ENCODE peak calls at places on chromosomes 2 and 18, in eight cellular contexts. I, R, M, V, K, B, P and Y are unnamed samples.
A peak's percentile ranks its signal among the peaks of the same experiment; 100 is the strongest.

GRCh38 chr18:33123852-33124251 is 316.7 kb downstream of the CCDC178 start:
- DNase-seq in I (no peak), R (no peak), M (no peak), V (no peak), K (no peak), B (no peak), P (no peak), Y (no peak)

GRCh38 chr2:11498543-11499034 is 32.6 kb upstream of the E2F6 start:
- DNase-seq in I (no peak), R (peak; percentile 96), M (peak; percentile 81), V (peak; percentile 19), K (no peak), B (no peak), P (no peak), Y (no peak)

GRCh38 chr2:43707255-43707654 is 31.0 kb upstream of the C1GALT1C1L start:
- DNase-seq in I (no peak), R (peak; percentile 57), M (no peak), V (no peak), K (no peak), B (no peak), P (no peak), Y (no peak)

GRCh38 chr18:39448942-39449341 is 1883.3 kb upstream of the CELF4 start:
- DNase-seq in I (no peak), R (no peak), M (no peak), V (no peak), K (no peak), B (no peak), P (no peak), Y (no peak)

GRCh38 chr18:51278045-51278649 is 80.7 kb upstream of the MEX3C start:
- DNase-seq in I (no peak), R (no peak), M (peak; percentile 35), V (peak; percentile 26), K (peak; percentile 57), B (no peak), P (peak; percentile 2), Y (no peak)

GRCh38 chr18:79361766-79362522 is 33.8 kb upstream of the NFATC1 start:
- DNase-seq in I (no peak), R (no peak), M (no peak), V (no peak), K (peak; percentile 77), B (no peak), P (peak; percentile 89), Y (peak; percentile 73)

GRCh38 chr2:190106783-190107182 is 44.3 kb upstream of the MSTN start:
- DNase-seq in I (no peak), R (no peak), M (no peak), V (no peak), K (no peak), B (no peak), P (no peak), Y (no peak)

GRCh38 chr2:68936462-68936861 is 16.2 kb downstream of the GKN2 start:
- DNase-seq in I (no peak), R (no peak), M (no peak), V (no peak), K (no peak), B (peak; percentile 77), P (no peak), Y (no peak)

GRCh38 chr18:67770520-67770919 is 254.0 kb upstream of the DSEL start:
- DNase-seq in I (no peak), R (no peak), M (no peak), V (no peak), K (no peak), B (no peak), P (no peak), Y (no peak)

GRCh38 chr2:211035548-211036185 is 479.3 kb downstream of the CPS1 start:
- DNase-seq in I (no peak), R (no peak), M (no peak), V (peak; percentile 38), K (peak; percentile 22), B (no peak), P (no peak), Y (no peak)

GRCh38 chr2:219570194-219570923 is 980 bp downstream of the OBSL1 start:
- DNase-seq in I (no peak), R (peak; percentile 81), M (no peak), V (peak; percentile 69), K (no peak), B (no peak), P (no peak), Y (peak; percentile 21)

GRCh38 chr2:5691659-5692529 is at the start of gene SOX11:
- DNase-seq in I (no peak), R (peak; percentile 44), M (no peak), V (peak; percentile 97), K (no peak), B (peak; percentile 78), P (no peak), Y (peak; percentile 29)

GRCh38 chr18:34742761-34743366 is 32.8 kb downstream of the DTNA start:
- DNase-seq in I (no peak), R (no peak), M (no peak), V (no peak), K (no peak), B (no peak), P (no peak), Y (no peak)

GRCh38 chr2:205073433-205074020 is 528.3 kb downstream of the PARD3B start:
- DNase-seq in I (no peak), R (no peak), M (no peak), V (no peak), K (no peak), B (no peak), P (no peak), Y (no peak)

GRCh38 chr18:45783097-45784075 is 42.1 kb upstream of the SIGLEC15 start:
- DNase-seq in I (no peak), R (no peak), M (no peak), V (no peak), K (no peak), B (peak; percentile 24), P (no peak), Y (peak; percentile 92)

GRCh38 chr2:33144243-33144642 is 197.5 kb downstream of the LTBP1 start:
- DNase-seq in I (no peak), R (no peak), M (no peak), V (no peak), K (no peak), B (no peak), P (no peak), Y (no peak)

GRCh38 chr18:33755918-33756590 is 178.0 kb downstream of the ASXL3 start:
- DNase-seq in I (peak; percentile 35), R (no peak), M (no peak), V (peak; percentile 73), K (no peak), B (no peak), P (peak; percentile 81), Y (peak; percentile 57)

DNA sequence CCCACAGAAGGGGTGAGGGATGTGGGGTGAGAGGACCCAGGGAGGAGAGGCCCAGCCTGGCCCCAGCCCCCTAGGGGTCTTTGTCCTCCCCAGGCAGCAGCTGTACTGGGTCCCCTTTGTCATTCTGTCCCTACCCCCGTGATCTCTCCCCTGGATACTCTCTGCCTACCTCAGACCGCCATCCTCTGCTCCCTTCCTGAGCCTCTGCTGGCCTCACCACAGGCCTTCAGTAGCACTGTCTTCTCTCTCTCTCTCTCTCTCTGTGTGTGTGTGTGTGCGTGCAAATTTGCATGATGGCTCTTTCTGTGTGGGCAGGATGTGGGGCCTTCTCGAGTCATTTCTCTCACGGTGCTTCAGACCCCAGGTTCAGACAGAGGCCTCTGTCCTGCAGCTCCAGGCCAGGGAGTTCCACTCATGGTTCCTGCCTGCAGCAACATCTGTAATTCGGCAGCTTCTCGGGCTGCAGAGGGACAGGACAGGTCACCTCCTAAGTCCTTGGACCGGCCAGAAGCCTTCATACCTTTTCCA is 1.4 kb downstream of the PSD4 start:
- DNase-seq in I (no peak), R (no peak), M (peak; percentile 48), V (no peak), K (no peak), B (no peak), P (no peak), Y (no peak)
- H3K4me3 ChIP-seq in I (no peak overlapping the region), R (no peak overlapping the region), M (peak overlapping the region; percentile 2), V (no peak overlapping the region), K (no peak overlapping the region), B (no peak overlapping the region), P (no peak overlapping the region), Y (no peak overlapping the region)

GRCh38 chr2:39524061-39524460 is 87.0 kb upstream of the MAP4K3 start:
- DNase-seq in I (no peak), R (no peak), M (no peak), V (no peak), K (no peak), B (no peak), P (no peak), Y (no peak)
- H3K4me3 ChIP-seq in I (no peak overlapping the region), R (no peak overlapping the region), M (no peak overlapping the region), V (no peak overlapping the region), K (no peak overlapping the region), B (no peak overlapping the region), P (no peak overlapping the region), Y (no peak overlapping the region)

GRCh38 chr2:176079851-176080539 is 3.8 kb downstream of the EVX2 start:
- DNase-seq in I (no peak), R (peak; percentile 80), M (no peak), V (peak; percentile 90), K (peak; percentile 59), B (no peak), P (no peak), Y (peak; percentile 78)

GRCh38 chr2:176079285-176079830 is 4.4 kb downstream of the EVX2 start:
- DNase-seq in I (no peak), R (no peak), M (no peak), V (no peak), K (no peak), B (no peak), P (no peak), Y (no peak)

GRCh38 chr2:176076063-176076462 is 7.7 kb downstream of the EVX2 start:
- DNase-seq in I (no peak), R (no peak), M (no peak), V (no peak), K (no peak), B (no peak), P (no peak), Y (no peak)

GRCh38 chr2:176080540-176081355 is 3.0 kb downstream of the EVX2 start:
- DNase-seq in I (no peak), R (no peak), M (no peak), V (peak; percentile 69), K (no peak), B (no peak), P (no peak), Y (no peak)

DNA sequence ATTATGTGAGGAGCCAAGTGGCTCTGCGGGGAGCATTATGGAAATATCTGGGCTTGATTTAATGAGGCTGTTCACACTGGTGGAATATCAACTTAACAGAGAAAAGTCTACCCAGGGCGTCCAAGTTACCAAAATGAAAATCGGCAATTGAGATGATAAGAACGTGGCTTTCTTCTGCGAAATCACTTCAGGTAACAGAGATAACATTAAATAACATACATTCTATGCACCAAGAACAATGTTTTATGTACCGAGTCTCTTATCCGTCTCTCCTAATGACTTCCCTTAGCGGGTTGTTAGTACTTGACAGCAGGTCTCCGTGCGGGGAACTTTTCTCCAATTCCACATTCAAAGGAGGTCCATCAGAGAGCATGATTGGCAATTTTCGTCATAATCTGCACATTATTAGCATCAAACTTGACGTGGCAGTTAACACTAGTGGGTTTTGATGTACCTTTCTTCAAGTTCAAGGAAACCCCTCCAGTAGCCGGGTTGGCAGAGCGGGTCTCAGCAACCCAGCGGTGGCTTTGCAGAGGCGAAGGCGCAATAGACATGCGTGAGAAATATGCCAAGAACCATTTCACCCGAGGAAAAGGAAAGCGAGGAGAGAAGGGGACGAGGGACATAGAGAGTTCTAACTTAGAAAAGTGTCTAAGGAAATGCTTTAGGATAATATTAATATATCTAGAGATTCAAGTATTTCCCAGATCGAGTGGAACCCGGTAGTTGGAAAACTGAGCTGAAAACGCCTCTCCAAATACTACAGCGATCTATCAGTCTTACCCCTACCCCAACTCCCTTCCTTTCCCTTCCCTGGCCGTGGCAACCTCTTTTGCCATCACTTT is 5.1 kb downstream of the EVX2 start:
- DNase-seq in I (no peak), R (no peak), M (no peak), V (no peak), K (no peak), B (no peak), P (no peak), Y (no peak)
- H3K4me3 ChIP-seq in I (no peak overlapping the region), R (peak overlapping the region; percentile 58), M (no peak overlapping the region), V (peak overlapping the region; percentile 35), K (no peak overlapping the region), B (no peak overlapping the region), P (peak overlapping the region; percentile 43), Y (no peak overlapping the region)

GRCh38 chr2:239346676-239347075 is 54.1 kb downstream of the HDAC4 start:
- DNase-seq in I (no peak), R (no peak), M (no peak), V (no peak), K (no peak), B (no peak), P (no peak), Y (no peak)
- H3K4me3 ChIP-seq in I (no peak overlapping the region), R (no peak overlapping the region), M (no peak overlapping the region), V (no peak overlapping the region), K (no peak overlapping the region), B (no peak overlapping the region), P (no peak overlapping the region), Y (no peak overlapping the region)